ENCODE peak calls at places on chromosome 19, in six cellular contexts. S is H1, X is HepG2, L is HCT116, Q is GM12878, W is NT2/D1. K is an unnamed sample.

GRCh38 chr19:45640849-45641273 is 1.7 kb upstream of the EML2 start:
- DNase-seq in S (peak; percentile 97), X (peak; percentile 13), L (peak; percentile 77), Q (no peak), W (no peak), K (peak; percentile 80)

GRCh38 chr19:43735957-43736356 is 18.8 kb downstream of the SMG9 start:
- DNase-seq in S (no peak), X (no peak), L (no peak), Q (no peak), W (no peak), K (no peak)

GRCh38 chr19:49554701-49555181 is 25.6 kb downstream of the NOSIP start:
- DNase-seq in S (no peak), X (no peak), L (no peak), Q (no peak), W (no peak), K (no peak)

GRCh38 chr19:35375505-35376307 is 4.8 kb downstream of the GPR42 start:
- DNase-seq in S (no peak), X (no peak), L (no peak), Q (no peak), W (no peak), K (no peak)

GRCh38 chr19:3683405-3683865 is 16.8 kb downstream of the PIP5K1C start:
- DNase-seq in S (no peak), X (no peak), L (no peak), Q (no peak), W (peak; percentile 52), K (peak; percentile 70)

GRCh38 chr19:48194041-48194871 is 23.8 kb downstream of the ZSWIM9 start:
- DNase-seq in S (peak; percentile 79), X (peak; percentile 18), L (no peak), Q (no peak), W (no peak), K (peak; percentile 38)

GRCh38 chr19:14550201-14550754 is 20.9 kb downstream of the TECR start:
- DNase-seq in S (no peak), X (no peak), L (no peak), Q (no peak), W (no peak), K (peak; percentile 57)

GRCh38 chr19:45115809-45116615 is 23.0 kb downstream of the PPP1R37 start:
- DNase-seq in S (no peak), X (no peak), L (no peak), Q (no peak), W (no peak), K (no peak)

GRCh38 chr19:42225718-42226292 is 5.7 kb downstream of the ZNF526 start:
- DNase-seq in S (no peak), X (no peak), L (no peak), Q (no peak), W (no peak), K (no peak)

GRCh38 chr19:31983647-31984046 is 361.8 kb upstream of the ZNF507 start:
- DNase-seq in S (peak; percentile 14), X (no peak), L (no peak), Q (no peak), W (no peak), K (no peak)

GRCh38 chr19:7833225-7834156 is 3.5 kb downstream of the EVI5L start:
- DNase-seq in S (no peak), X (peak; percentile 29), L (peak; percentile 93), Q (no peak), W (no peak), K (peak; percentile 37)

GRCh38 chr19:19656451-19657396 is 6.8 kb downstream of the ATP13A1 start:
- DNase-seq in S (no peak), X (no peak), L (no peak), Q (no peak), W (no peak), K (peak; percentile 9)

DNA sequence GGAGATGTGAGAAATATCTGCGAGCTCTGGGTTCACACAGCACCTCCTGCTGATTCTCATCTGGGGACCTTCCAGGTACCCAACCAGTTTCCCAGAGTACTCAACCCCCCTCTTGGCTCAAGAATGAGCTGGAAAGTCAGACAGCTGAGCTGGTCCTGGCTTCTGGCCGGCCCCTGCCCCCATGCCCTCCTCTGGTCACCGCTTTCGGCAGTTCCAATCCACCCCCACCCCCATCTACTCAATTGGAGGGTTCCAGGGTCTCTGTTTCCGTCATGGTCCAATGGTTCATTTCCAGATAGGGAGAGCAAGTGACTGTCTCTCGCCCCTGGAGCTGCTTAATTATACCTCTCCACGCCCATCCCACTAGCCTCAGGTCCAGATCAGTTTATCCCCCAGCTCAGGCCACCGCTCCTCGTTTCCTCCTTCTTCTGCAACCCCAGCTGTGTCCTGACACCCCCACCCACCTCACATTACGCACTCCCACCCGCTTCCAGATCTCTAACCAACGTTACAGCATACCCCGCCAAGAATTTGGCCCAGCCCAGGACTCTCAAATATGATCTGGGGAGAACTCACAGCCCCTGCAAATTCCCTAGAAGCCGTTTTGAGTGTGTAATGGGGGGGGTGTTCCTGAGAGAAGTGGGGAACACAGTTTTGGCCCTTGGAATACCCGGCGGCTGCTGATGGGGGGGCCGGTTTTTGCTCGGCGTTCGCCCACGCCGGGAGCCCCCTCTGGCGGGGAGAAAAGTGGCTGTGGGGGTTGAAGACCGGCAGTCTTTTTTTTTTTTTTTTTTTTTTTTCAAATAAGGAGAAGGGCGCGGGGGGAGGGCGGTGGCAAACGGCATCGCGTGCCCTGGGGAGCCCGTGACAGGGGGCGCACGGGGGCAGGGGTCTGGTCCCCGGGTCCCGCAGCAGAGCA is 1.8 kb upstream of the PDE4A start:
- DNase-seq in S (peak; percentile 53), X (no peak), L (no peak), Q (no peak), W (no peak), K (no peak)
- TF ChIP-seq YY1 in S (no peak), X (no peak), L (no peak), Q (no peak), W (no peak), K (no peak)

DNA sequence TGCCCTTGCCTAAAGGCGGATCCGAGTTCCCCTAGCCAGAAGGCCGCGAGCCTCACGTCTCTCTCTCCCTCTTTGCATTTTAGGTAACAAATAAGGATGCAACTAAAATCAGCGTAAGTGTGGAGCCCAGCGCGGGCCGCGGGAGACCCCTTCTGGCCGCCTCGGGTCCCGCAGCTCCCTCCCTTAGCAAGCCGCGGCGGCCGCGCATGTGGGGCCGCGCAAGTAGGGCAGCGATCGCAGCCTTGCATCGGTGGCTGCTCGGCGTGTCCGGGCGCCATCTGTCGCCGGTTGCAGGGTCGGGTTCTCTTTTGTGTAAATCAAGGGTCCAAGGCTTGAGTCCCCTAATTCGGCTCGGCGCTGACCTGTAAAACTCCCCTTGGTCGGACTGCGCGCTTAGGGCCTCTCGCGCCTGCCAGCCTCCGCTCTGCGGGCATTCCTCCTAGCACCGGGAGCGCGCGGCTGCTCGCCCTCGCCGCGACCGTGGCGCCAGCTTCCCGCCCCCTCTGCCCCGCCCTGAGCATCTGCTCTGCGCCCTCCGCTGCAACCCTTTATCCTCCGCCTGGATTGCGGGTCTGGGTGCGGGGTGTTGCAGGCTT is 2.7 kb downstream of the VSTM2B start:
- DNase-seq in S (peak; percentile 91), X (peak; percentile 49), L (peak; percentile 31), Q (peak; percentile 3), W (peak; percentile 57), K (peak; percentile 77)
- TF ChIP-seq YY1 in S (peak; percentile 36), X (no peak), L (no peak), Q (no peak), W (no peak), K (no peak)

GRCh38 chr19:11578342-11579142 is 1.1 kb upstream of the ACP5 start:
- DNase-seq in S (peak; percentile 73), X (peak; percentile 31), L (no peak), Q (no peak), W (no peak), K (peak; percentile 90)
- TF ChIP-seq YY1 in S (no peak), X (no peak), L (no peak), Q (no peak), W (no peak), K (no peak)

DNA sequence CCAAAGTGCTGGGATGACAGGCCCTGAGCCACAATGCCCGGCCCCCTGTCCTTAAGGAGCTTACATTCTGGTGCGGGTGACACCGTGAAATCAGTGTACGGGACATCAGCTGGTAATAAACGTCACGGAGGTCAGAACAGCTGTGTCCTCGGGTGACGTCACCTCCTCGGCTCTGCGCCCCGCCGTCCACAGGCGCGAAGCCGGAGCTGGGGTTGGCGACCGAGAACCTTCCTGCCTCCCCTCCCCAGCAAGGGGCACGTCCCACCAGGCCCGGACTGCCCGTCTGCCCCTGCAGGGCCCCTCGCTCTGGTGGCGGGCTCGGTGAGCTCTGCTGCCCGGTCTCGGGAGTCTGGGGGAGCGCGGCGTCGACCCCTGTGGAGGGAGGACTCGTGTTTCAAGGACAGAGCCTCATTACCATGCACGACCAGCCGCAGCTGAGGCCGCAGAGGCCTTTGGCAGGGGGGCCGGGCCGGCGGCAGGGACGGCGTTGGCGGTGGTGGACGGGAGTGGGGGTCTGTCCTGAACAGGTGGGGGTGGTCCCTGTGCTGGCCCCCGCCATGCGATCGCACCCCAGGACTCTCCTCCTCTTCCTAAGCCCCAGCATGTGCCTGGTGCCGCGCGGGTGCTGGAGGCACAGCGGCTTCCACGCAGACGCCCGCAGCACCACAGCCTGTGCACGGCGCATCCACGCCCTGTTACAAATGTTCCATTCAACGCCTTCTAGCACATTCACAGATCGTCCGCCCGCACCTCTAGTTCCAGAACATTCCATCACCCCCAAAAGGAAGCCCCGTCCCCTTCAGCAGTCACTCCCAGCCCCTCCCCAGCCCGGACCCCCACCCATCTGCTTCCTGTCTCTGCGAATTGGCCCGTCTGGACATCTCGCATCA is 5.4 kb downstream of the LINGO3 start:
- DNase-seq in S (peak; percentile 79), X (no peak), L (no peak), Q (no peak), W (no peak), K (peak; percentile 55)
- TF ChIP-seq YY1 in S (no peak), X (no peak), L (no peak), Q (no peak), W (no peak), K (no peak)

K was measured in K562.